ENCODE peak calls at places on chromosome 1, in nine cellular contexts. A, U, Q, I, R, Y, E, N and X are unnamed samples.

GRCh38 chr1:202160377-202160940 is at the start of gene PTPN7:
- DNase-seq in A (no peak), U (no peak), Q (no peak), I (peak; percentile 78), R (no peak), Y (no peak), E (no peak), N (no peak), X (no peak)

GRCh38 chr1:212628056-212628455 is 19.5 kb downstream of the ATF3 start:
- DNase-seq in A (no peak), U (no peak), Q (no peak), I (no peak), R (no peak), Y (no peak), E (no peak), N (no peak), X (no peak)

GRCh38 chr1:208601569-208601968 is 357.4 kb upstream of the PLXNA2 start:
- DNase-seq in A (no peak), U (no peak), Q (no peak), I (no peak), R (no peak), Y (no peak), E (peak; percentile 2), N (peak; percentile 13), X (no peak)

GRCh38 chr1:165899461-165899941 is 72.1 kb downstream of the UCK2 start:
- DNase-seq in A (peak; percentile 30), U (no peak), Q (no peak), I (no peak), R (no peak), Y (no peak), E (no peak), N (no peak), X (no peak)

GRCh38 chr1:45516465-45516864 is 5.2 kb downstream of the PRDX1 start:
- DNase-seq in A (no peak), U (no peak), Q (no peak), I (no peak), R (no peak), Y (no peak), E (no peak), N (no peak), X (no peak)

GRCh38 chr1:12405325-12406217 is 175.7 kb downstream of the VPS13D start:
- DNase-seq in A (peak; percentile 54), U (no peak), Q (no peak), I (no peak), R (peak; percentile 75), Y (no peak), E (no peak), N (no peak), X (peak; percentile 83)

GRCh38 chr1:34460193-34460592 is 283.5 kb downstream of the C1orf94 start:
- DNase-seq in A (peak; percentile 6), U (no peak), Q (no peak), I (peak; percentile 4), R (no peak), Y (peak; percentile 34), E (no peak), N (peak; percentile 55), X (peak; percentile 6)

GRCh38 chr1:38867208-38867607 is 5.9 kb downstream of the MYCBP start:
- DNase-seq in A (no peak), U (no peak), Q (no peak), I (no peak), R (no peak), Y (no peak), E (no peak), N (no peak), X (no peak)